ENCODE peak calls at places on chromosomes 13 and 19, in nine cellular contexts. E is GM23338, I is A549, D is Panc1, H is SK-N-SH, Z is HCT116, J is GM12878, G is K562, T is HepG2. Q is an unnamed sample.
A peak's percentile ranks its signal among the peaks of the same experiment; 100 is the strongest.

GRCh38 chr13:50724438-50724837 is 119.1 kb downstream of the DLEU7 start:
- DNase-seq in E (no peak), I (no peak), D (no peak), H (no peak), Z (no peak), J (no peak), G (no peak), T (no peak), Q (no peak)

GRCh38 chr13:99269627-99270252 is 11.6 kb upstream of the GPR18 start:
- DNase-seq in E (peak; percentile 41), I (no peak), D (peak; percentile 2), H (peak; percentile 17), Z (peak; percentile 38), J (no peak), G (no peak), T (peak; percentile 25), Q (peak; percentile 73)

GRCh38 chr19:16537111-16537510 is 5.1 kb downstream of the CHERP start:
- DNase-seq in E (no peak), I (no peak), D (no peak), H (peak; percentile 28), Z (no peak), J (no peak), G (no peak), T (no peak), Q (no peak)

GRCh38 chr19:46944918-46945628 is 74.6 kb upstream of the NPAS1 start:
- DNase-seq in E (peak; percentile 78), I (no peak), D (no peak), H (peak; percentile 34), Z (no peak), J (no peak), G (no peak), T (no peak), Q (no peak)

GRCh38 chr19:7500811-7501450 is 12.1 kb upstream of the PEX11G start:
- DNase-seq in E (peak; percentile 96), I (peak; percentile 65), D (no peak), H (peak; percentile 93), Z (peak; percentile 78), J (no peak), G (peak; percentile 75), T (peak; percentile 35), Q (no peak)

GRCh38 chr19:40078377-40078776 is 12.4 kb downstream of the ZNF780A start:
- DNase-seq in E (no peak), I (no peak), D (no peak), H (no peak), Z (no peak), J (no peak), G (no peak), T (no peak), Q (no peak)

GRCh38 chr13:43785681-43786471 is 896 bp downstream of the ENOX1 start:
- DNase-seq in E (peak; percentile 70), I (peak; percentile 52), D (no peak), H (peak; percentile 89), Z (no peak), J (no peak), G (no peak), T (no peak), Q (no peak)

GRCh38 chr13:98476106-98476505 is 100.8 kb downstream of the STK24 start:
- DNase-seq in E (peak; percentile 80), I (no peak), D (no peak), H (peak; percentile 57), Z (no peak), J (no peak), G (no peak), T (no peak), Q (no peak)

GRCh38 chr13:59043016-59043415 is 1120.7 kb downstream of the DIAPH3 start:
- DNase-seq in E (peak; percentile 20), I (no peak), D (no peak), H (no peak), Z (no peak), J (no peak), G (no peak), T (no peak), Q (no peak)

GRCh38 chr19:33146209-33146608 is 14.3 kb downstream of the WDR88 start:
- DNase-seq in E (no peak), I (no peak), D (no peak), H (no peak), Z (no peak), J (no peak), G (no peak), T (no peak), Q (no peak)

GRCh38 chr13:78589206-78589605 is 14.1 kb downstream of the POU4F1 start:
- DNase-seq in E (peak; percentile 94), I (no peak), D (no peak), H (no peak), Z (no peak), J (no peak), G (peak; percentile 40), T (peak; percentile 39), Q (peak; percentile 52)

GRCh38 chr19:10730932-10731331 is 13.1 kb downstream of the DNM2 start:
- DNase-seq in E (no peak), I (no peak), D (no peak), H (no peak), Z (no peak), J (no peak), G (no peak), T (no peak), Q (no peak)

GRCh38 chr19:39408392-39409206 is 2.0 kb downstream of the ZFP36 start:
- DNase-seq in E (no peak), I (no peak), D (peak; percentile 100), H (no peak), Z (peak; percentile 68), J (no peak), G (peak; percentile 14), T (no peak), Q (no peak)

GRCh38 chr13:71605744-71606143 is 261.3 kb downstream of the DACH1 start:
- DNase-seq in E (no peak), I (no peak), D (no peak), H (no peak), Z (no peak), J (no peak), G (no peak), T (no peak), Q (no peak)

GRCh38 chr19:13154911-13155471 is 4.8 kb downstream of the IER2 start:
- DNase-seq in E (peak; percentile 97), I (no peak), D (no peak), H (peak; percentile 61), Z (peak; percentile 91), J (no peak), G (peak; percentile 50), T (peak; percentile 75), Q (peak; percentile 58)

GRCh38 chr19:13155472-13156284 is 5.5 kb downstream of the IER2 start:
- DNase-seq in E (peak; percentile 93), I (no peak), D (no peak), H (peak; percentile 63), Z (no peak), J (no peak), G (peak; percentile 81), T (peak; percentile 69), Q (peak; percentile 75)

GRCh38 chr19:13153627-13154240 is 3.5 kb downstream of the IER2 start:
- DNase-seq in E (peak; percentile 61), I (no peak), D (no peak), H (no peak), Z (no peak), J (no peak), G (peak; percentile 35), T (no peak), Q (no peak)

GRCh38 chr19:13152854-13153626 is 2.8 kb downstream of the IER2 start:
- DNase-seq in E (peak; percentile 98), I (peak; percentile 77), D (no peak), H (peak; percentile 92), Z (peak; percentile 93), J (peak; percentile 83), G (peak; percentile 93), T (peak; percentile 86), Q (peak; percentile 99)

DNA sequence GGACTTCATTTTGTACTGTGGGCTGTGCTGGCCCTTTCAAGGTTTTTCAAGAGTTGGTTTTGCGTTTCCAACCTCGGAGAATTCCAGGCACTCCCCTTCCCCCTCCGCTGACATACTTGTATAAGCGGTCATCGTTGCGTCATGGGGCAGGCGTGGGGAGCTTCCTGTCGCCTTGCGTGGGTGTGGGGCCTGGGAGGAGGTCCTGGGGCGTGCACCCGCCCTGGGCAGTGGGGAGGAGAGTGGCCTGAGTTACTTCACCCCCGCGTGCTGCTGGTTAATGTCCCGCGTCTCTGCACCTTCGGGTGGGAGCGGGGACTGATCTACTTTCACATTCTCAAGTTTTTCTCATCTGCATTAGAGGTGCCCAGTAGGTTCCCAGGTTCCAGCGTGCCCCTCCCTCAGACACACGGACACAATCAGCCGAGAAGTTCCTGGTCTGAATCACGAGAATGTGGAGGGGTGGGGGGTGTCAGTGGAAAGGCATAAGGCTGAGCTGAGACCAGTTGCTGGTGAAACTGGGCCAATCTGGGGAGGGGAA is 4.1 kb downstream of the IER2 start:
- DNase-seq in E (peak; percentile 33), I (no peak), D (no peak), H (peak; percentile 57), Z (no peak), J (no peak), G (peak; percentile 68), T (peak; percentile 65), Q (peak; percentile 65)
- TF ChIP-seq REST in E (no peak), I (peak; percentile 9), D (no peak), H (peak; percentile 20), Z (no peak), J (no peak), G (no peak), T (no peak), Q (peak; percentile 12)

GRCh38 chr19:50974702-50975555 is 5.5 kb upstream of the KLK6 start:
- DNase-seq in E (no peak), I (no peak), D (no peak), H (no peak), Z (no peak), J (no peak), G (no peak), T (no peak), Q (no peak)
- TF ChIP-seq REST in E (no peak), I (no peak), D (no peak), H (no peak), Z (no peak), J (no peak), G (no peak), T (no peak), Q (no peak)

DNA sequence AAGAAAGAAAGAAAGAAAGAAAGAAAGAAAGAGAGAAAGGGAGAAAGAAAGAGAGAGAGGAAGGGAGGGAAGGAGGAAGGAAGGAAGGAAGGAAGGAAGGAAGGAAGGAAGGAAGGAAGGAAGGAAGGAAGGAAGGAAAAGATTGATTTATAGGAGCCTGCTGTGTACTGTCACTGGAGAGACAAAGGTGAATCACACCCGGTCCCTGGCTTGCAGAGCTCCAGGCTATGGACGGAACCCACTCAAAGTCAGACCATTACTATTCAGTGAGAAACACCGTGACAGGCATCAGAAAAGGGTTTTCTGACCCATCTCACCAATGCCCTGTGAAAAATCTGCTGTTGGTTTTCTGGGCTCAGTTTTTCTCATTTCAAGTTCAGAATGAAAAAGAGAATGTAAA is 7.3 kb upstream of the CEACAM6 start:
- DNase-seq in E (no peak), I (no peak), D (no peak), H (no peak), Z (no peak), J (no peak), G (no peak), T (no peak), Q (no peak)
- TF ChIP-seq REST in E (no peak), I (no peak), D (no peak), H (no peak), Z (no peak), J (no peak), G (no peak), T (no peak), Q (no peak)

DNA sequence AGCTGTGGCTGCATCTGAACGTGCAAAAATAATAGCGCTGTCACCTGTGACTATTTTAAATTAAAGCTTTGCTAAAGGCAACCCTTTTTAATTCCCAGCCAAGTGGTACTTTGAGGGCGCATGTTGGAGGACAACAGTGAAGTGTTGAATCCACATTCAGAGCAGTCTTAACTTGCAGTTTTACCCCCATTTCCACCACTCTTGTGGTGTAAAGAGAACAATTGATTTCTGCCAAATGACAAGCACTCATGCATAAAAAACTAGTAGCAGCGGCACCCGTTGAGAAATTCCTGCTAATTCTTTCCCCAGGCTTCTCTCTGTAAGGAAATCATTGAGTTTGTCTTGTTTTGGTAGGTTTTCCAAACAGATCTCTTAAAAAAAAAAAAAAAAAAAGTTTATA is 1033.3 kb downstream of the EFNB2 start:
- DNase-seq in E (peak; percentile 42), I (no peak), D (no peak), H (no peak), Z (no peak), J (no peak), G (no peak), T (no peak), Q (no peak)
- TF ChIP-seq REST in E (no peak), I (no peak), D (no peak), H (no peak), Z (no peak), J (no peak), G (no peak), T (no peak), Q (no peak)